ENCODE peak calls at places on chromosomes 13 and 19, in six cellular contexts. M is GM12891, G is K562, Q is H1, T is GM12878, V is HepG2. W is an unnamed sample.

GRCh38 chr19:11421607-11422098 is 2.5 kb upstream of the RGL3 start:
- DNase-seq in Q (peak; percentile 70), G (peak; percentile 85), V (no peak), M (no peak), T (no peak), W (peak; percentile 70)

GRCh38 chr13:94708031-94708571 is 4.2 kb downstream of the SOX21 start:
- DNase-seq in V (no peak), T (no peak), Q (no peak), G (no peak), M (no peak), W (no peak)

GRCh38 chr19:5617080-5617479 is 5.5 kb downstream of the SAFB2 start:
- DNase-seq in G (no peak), Q (no peak), T (no peak), V (no peak), M (no peak), W (no peak)

GRCh38 chr13:48626077-48626449 is 27.7 kb upstream of the CYSLTR2 start:
- DNase-seq in V (peak; percentile 91), T (no peak), M (no peak), G (no peak), Q (no peak), W (no peak)

GRCh38 chr19:47421844-47422395 is 2.6 kb upstream of the MEIS3 start:
- DNase-seq in V (no peak), M (no peak), Q (no peak), T (no peak), G (peak; percentile 46), W (no peak)

GRCh38 chr13:38755792-38756191 is 68.9 kb downstream of the FREM2 start:
- DNase-seq in M (no peak), Q (no peak), G (no peak), T (no peak), V (no peak), W (no peak)

GRCh38 chr13:79149210-79149609 is 256.8 kb downstream of the RBM26 start:
- DNase-seq in Q (no peak), T (no peak), M (no peak), V (no peak), G (no peak), W (no peak)

GRCh38 chr13:102443234-102443633 is 41.4 kb upstream of the FGF14 start:
- DNase-seq in Q (no peak), M (no peak), G (no peak), T (no peak), V (no peak), W (no peak)

GRCh38 chr13:113898391-113898790 is 34.5 kb upstream of the GAS6 start:
- DNase-seq in G (no peak), V (no peak), Q (no peak), M (no peak), T (no peak), W (no peak)

GRCh38 chr19:8252922-8253589 is 43.9 kb downstream of the CERS4 start:
- DNase-seq in Q (peak; percentile 66), G (peak; percentile 89), M (peak; percentile 92), T (peak; percentile 48), V (peak; percentile 67), W (peak; percentile 88)

DNA sequence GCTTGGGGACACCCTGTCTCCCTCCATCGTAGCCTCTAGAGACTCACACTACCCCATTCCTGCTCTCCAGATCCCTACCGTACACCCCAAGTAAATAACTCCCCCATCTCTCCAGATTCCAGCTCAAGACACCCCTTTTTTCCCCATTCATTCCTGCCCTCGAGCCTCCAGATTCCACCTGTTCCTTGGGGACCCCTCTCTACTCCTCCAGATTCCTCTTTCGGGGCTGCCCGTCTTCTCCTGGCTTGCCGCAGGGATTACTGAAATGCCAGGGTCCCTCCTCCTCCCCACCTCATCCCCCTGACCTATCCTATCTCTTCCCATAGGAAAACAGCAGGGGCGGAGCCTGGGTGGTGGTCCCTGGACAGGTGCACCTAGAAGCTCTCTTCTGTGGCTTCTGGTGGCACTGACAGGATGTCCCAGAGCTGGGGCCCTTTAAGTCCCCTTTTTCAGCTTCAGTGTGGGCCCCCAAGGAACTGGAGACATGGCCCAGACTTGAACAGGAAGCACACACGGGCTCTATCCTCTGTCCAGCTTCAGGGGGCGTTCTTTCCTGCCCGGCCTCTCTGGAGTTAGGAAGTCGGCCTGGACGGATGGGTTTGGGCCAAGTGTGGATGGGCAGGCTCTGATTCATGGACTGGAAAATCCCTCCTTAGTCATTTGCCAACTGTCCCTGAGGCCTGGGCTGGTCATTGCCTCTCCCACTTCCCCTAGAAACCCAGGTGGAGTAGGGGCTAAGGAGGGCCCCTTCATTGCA is 1.2 kb downstream of the ZSWIM4 start:
- DNase-seq in G (no peak), V (peak; percentile 23), M (no peak), T (no peak), Q (no peak), W (no peak)
- TF ChIP-seq POLR2A in G (no peak), V (no peak), M (no peak), T (no peak), Q (no peak), W (no peak)

DNA sequence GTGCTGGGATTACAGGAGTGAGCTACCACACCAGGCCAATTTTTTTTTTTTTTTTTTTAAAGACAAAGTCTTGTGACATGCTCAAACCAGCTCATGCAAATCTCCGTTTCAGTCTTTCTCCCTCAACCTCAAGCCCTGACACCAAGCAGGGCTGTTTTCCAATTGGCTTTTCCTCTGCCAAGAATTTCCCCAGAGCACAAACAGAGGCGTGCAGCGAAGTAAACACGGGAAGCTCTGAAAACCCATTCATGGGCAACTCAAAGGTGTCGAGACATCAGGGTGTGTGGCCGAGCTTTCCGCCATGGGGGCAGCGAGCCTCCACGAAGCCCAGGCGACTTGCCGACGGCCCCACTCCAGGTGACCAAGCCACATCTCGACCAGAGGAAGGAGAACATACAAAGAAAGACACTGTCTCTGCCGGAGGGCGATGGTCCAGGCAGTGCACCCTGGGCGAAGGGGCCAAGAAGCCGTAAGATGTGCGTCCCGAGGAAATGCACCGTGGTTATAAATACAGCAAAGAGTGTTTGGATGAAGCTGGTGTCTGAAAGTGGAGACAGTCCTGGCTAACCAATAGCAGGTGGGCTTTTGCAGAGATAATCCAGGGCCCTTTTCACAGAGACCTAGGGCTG is 69.9 kb downstream of the INSR start:
- DNase-seq in T (no peak), M (no peak), Q (no peak), V (peak; percentile 67), G (no peak), W (no peak)
- TF ChIP-seq POLR2AphosphoS5 in T (no peak), M (no peak), Q (no peak), V (no peak), G (no peak), W (no peak)

GRCh38 chr19:33186431-33186830 is 7.7 kb upstream of the LRP3 start:
- DNase-seq in Q (no peak), G (no peak), T (no peak), M (no peak), V (no peak), W (no peak)

GRCh38 chr19:33192010-33192409 is 2.1 kb upstream of the LRP3 start:
- DNase-seq in G (no peak), V (no peak), M (no peak), Q (no peak), T (no peak), W (no peak)

GRCh38 chr19:33191501-33191900 is 2.6 kb upstream of the LRP3 start:
- DNase-seq in G (no peak), M (no peak), T (no peak), Q (no peak), V (no peak), W (no peak)

GRCh38 chr19:33189453-33189852 is 4.7 kb upstream of the LRP3 start:
- DNase-seq in V (no peak), G (no peak), T (no peak), M (no peak), Q (no peak), W (no peak)

GRCh38 chr19:33186835-33187540 is 7.1 kb upstream of the LRP3 start:
- DNase-seq in Q (no peak), G (no peak), M (no peak), T (no peak), V (no peak), W (no peak)
- TF ChIP-seq TAF1 in Q (no peak), G (no peak), M (no peak), T (no peak), V (no peak), W (no peak)

DNA sequence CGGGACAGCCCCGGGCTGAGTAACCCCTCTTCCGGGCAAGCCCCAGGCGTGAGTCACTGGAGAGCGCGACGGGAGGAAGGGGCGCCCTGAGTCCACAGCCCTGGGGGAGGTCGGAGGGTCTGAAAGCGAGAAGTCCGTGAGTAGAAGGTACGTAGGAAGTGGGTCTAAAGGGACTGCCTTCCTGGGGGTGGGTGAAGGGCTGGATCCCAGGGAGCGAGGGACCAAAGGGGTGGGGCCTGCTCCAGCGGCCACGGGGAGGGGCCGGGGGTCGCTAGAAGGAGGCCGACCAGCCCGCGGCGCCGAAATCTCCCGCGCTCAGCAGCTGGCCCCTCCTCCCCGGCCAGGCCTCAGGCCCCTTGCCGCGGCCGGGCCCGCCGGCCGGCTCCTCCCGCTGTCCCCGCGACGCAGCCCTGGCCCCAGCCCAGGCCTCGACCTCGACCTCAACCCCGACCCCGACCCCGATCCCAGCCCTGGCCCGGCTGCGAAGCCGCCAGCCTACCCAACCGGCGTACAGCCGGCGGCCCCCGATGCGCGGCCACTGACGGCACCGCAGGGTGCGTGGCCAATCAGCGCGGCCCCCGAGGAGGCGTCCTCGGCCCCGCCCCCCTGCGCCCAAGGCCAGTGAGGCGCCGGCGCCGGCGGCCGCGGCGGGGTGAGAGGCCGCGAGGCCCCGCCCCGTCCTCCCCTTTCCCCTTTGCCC is 22.5 kb downstream of the IPO5 start:
- DNase-seq in Q (peak; percentile 73), V (peak; percentile 86), T (no peak), M (peak; percentile 94), G (peak; percentile 90), W (peak; percentile 95)
- TF ChIP-seq POLR2A in Q (peak; percentile 98), V (peak; percentile 79), T (peak; percentile 85), M (peak; percentile 77), G (peak; percentile 67), W (peak; percentile 79)

W was measured in GM12892.